ENCODE peak calls at places on chromosome 14, in four cellular contexts. G is Peyer's patch, S is K562, C is cardiac fibroblast. Z is an unnamed sample.

GRCh38 chr14:90645842-90646443 is 170.3 kb downstream of the TTC7B start:
- DNase-seq in S (no peak), G (no peak), C (peak), Z (no peak)

GRCh38 chr14:73239463-73240241 is 2.3 kb downstream of the PAPLN start:
- DNase-seq in G (no peak), S (no peak), C (peak), Z (peak)

GRCh38 chr14:69519253-69519661 is 34.7 kb downstream of the PLEKHD1 start:
- DNase-seq in S (no peak), G (no peak), C (no peak), Z (no peak)

GRCh38 chr14:72503271-72503670 is 390.6 kb downstream of the DPF3 start:
- DNase-seq in S (no peak), C (no peak), G (no peak), Z (no peak)

GRCh38 chr14:34051966-34052657 is 101.2 kb upstream of the EGLN3 start:
- DNase-seq in S (no peak), G (no peak), C (peak), Z (no peak)

GRCh38 chr14:99947695-99948094 is 117.5 kb upstream of the EVL start:
- DNase-seq in G (no peak), S (no peak), C (peak), Z (no peak)

GRCh38 chr14:45251912-45252311 is 1.1 kb downstream of the MIS18BP1 start:
- DNase-seq in S (peak), G (no peak), C (peak), Z (no peak)

GRCh38 chr14:34714320-34715107 is at the start of gene CFL2:
- DNase-seq in C (peak), S (peak), G (peak), Z (peak)

GRCh38 chr14:105092912-105093425 is 27.7 kb upstream of the GPR132 start:
- DNase-seq in S (peak), C (peak), G (peak), Z (peak)

GRCh38 chr14:39302124-39302810 is 68.6 kb downstream of the MIA2 start:
- DNase-seq in C (peak), G (no peak), S (no peak), Z (no peak)

GRCh38 chr14:74514471-74514932 is 20.9 kb downstream of the ISCA2 start:
- DNase-seq in G (no peak), S (no peak), C (peak), Z (no peak)

GRCh38 chr14:92659765-92660561 is 88.5 kb downstream of the LGMN start:
- DNase-seq in S (no peak), G (peak), C (peak), Z (no peak)

GRCh38 chr14:80504781-80505180 is 293.5 kb upstream of the DIO2 start:
- DNase-seq in G (no peak), S (no peak), C (peak), Z (no peak)

GRCh38 chr14:99734406-99735051 is 50.4 kb downstream of the CYP46A1 start:
- DNase-seq in C (no peak), S (no peak), G (no peak), Z (no peak)

GRCh38 chr14:80304125-80304766 is 92.9 kb upstream of the DIO2 start:
- DNase-seq in G (no peak), S (no peak), C (peak), Z (no peak)

GRCh38 chr14:79424462-79424861 is 786.8 kb downstream of the DIO2 start:
- DNase-seq in G (no peak), C (peak), S (no peak), Z (no peak)

GRCh38 chr14:84976805-84977204 is 553.1 kb upstream of the FLRT2 start:
- DNase-seq in G (no peak), C (no peak), S (no peak), Z (no peak)

GRCh38 chr14:103199141-103199540 is 75.9 kb downstream of the TNFAIP2 start:
- DNase-seq in S (no peak), G (no peak), C (peak), Z (no peak)

GRCh38 chr14:105061428-105062047 is 3.7 kb downstream of the GPR132 start:
- DNase-seq in S (no peak), G (peak), C (no peak), Z (no peak)

GRCh38 chr14:53054457-53054856 is 98.7 kb downstream of the DDHD1 start:
- DNase-seq in C (peak), G (no peak), S (no peak), Z (no peak)

GRCh38 chr14:32230695-32231280 is 27.7 kb upstream of the RNU6-8 start:
- DNase-seq in S (no peak), C (peak), G (no peak), Z (no peak)

GRCh38 chr14:82052778-82053177 is 519.1 kb upstream of the SEL1L start:
- DNase-seq in G (no peak), C (no peak), S (no peak), Z (no peak)

GRCh38 chr14:101501858-101502615 is 59.3 kb upstream of the DIO3 start:
- DNase-seq in C (no peak), G (no peak), S (no peak), Z (no peak)

GRCh38 chr14:32342151-32342853 is 13.2 kb downstream of the AKAP6 start:
- DNase-seq in C (peak), S (no peak), G (no peak), Z (no peak)

GRCh38 chr14:94016446-94016976 is 9.6 kb upstream of the OTUB2 start:
- DNase-seq in C (no peak), G (no peak), S (no peak), Z (no peak)

DNA sequence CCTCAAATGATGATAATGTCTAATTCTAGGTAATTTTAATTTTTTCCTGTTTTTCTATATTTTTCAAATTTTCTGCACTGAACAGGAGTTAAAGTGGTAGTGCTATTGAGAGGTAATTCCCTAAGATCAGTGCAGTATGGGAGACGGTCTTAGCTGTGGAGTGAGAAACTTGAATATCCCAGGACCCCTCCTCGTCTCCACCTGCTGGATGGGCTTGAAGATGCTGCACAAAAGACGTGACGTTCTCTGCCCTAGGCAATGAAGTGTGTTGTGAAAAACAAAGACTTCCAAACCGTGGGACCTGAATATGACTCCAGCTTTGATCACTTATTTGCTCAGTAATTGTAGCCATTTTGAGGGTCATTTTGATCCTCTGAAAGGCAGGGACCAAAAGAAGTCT is 298.1 kb downstream of the VRK1 start:
- DNase-seq in G (no peak), S (no peak), C (no peak), Z (peak)
- TF ChIP-seq CTCF in G (no peak), S (no peak), C (no peak), Z (no peak)

GRCh38 chr14:21103710-21104447 is 3.0 kb downstream of the TMEM253 start:
- DNase-seq in S (peak), C (peak), G (peak), Z (peak)
- TF ChIP-seq CTCF in S (peak), C (peak), G (peak), Z (no peak)

GRCh38 chr14:59123975-59124374 is 64.5 kb upstream of the DAAM1 start:
- DNase-seq in S (no peak), C (peak), G (no peak), Z (no peak)
- TF ChIP-seq CTCF in S (no peak), C (peak), G (no peak), Z (no peak)

DNA sequence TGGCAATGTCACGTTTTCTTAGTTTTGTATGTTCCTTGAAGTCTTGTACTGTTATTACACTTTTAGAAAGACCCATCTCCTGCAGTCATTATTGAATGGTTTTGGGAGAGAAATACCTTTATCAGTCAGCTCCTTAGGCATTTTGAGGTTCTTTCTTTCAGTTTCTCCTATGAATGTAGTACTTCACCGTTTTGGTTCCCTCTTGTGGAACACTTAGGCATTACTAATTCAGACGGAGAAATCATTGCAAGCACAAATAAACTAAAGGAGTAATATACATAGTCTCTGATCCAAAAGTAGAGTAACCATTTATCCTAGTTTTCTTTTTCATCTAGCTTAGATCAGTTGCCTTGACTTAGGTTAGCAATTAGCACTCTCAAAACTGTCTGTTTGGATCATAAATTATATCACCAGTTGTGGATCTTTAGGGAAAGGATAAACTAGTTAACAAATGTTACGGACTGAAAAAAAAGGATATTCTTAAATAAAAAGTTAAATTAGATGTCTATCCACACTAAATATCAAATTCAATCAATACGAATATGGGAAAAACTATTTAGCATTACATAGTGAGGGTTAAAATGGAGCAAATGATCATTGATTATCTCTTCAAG is 1538.3 kb upstream of the SEL1L start:
- DNase-seq in S (no peak), G (no peak), C (peak), Z (peak)
- TF ChIP-seq CTCF in S (no peak), G (no peak), C (peak), Z (peak)

GRCh38 chr14:50871223-50871622 is 630 bp upstream of the ABHD12B start:
- DNase-seq in C (no peak), S (no peak), G (no peak), Z (no peak)
- TF ChIP-seq CTCF in C (no peak), S (no peak), G (no peak), Z (no peak)

DNA sequence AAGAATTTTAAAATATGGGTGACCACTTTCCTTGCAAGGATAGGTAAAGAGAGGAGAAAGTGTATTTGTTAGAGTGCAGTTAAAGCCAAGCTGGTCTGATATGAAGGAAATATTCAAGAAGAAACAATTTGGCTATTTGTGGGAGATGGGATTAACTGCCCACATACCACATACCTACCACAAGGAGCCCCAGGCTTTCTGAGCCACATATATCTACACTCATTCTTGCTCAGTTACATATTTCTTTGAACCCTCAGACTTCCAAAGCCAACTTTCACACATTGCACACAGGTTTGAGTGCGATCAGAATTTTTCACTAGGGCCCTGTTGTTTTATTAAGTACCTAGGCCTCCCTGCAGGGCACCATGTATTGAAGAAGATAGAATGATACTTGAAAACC is 330.2 kb downstream of the ZFP36L1 start:
- DNase-seq in S (no peak), C (no peak), G (no peak), Z (no peak)
- TF ChIP-seq CTCF in S (no peak), C (peak), G (no peak), Z (no peak)

GRCh38 chr14:59017285-59017965 is 171.0 kb upstream of the DAAM1 start:
- DNase-seq in G (no peak), S (no peak), C (no peak), Z (no peak)

GRCh38 chr14:59022144-59022543 is 166.3 kb upstream of the DAAM1 start:
- DNase-seq in S (no peak), G (no peak), C (peak), Z (peak)

GRCh38 chr14:59018460-59018859 is 170.0 kb upstream of the DAAM1 start:
- DNase-seq in G (no peak), C (no peak), S (no peak), Z (no peak)

GRCh38 chr14:59020382-59020781 is 168.1 kb upstream of the DAAM1 start:
- DNase-seq in G (no peak), C (peak), S (peak), Z (peak)

DNA sequence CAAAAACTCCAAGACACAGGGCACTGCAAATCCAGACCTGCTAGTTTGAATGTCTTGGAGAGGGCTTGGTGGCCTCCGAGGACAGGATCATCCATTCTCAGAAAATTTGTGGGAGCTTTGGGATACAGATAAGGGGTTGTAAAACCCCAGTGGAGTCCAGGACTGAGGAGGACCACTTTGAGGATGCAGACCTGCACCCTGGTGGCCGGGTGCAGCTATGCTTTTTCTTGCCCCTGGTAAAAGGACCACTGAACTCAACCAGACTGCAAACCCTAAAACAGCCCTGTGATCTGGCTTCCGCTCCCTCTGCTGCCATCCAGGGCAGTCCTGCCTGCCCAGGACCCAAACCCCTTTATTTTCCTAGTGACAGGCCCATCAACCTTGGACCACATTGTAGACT is 169.5 kb upstream of the DAAM1 start:
- DNase-seq in C (no peak), G (no peak), S (peak), Z (peak)
- TF ChIP-seq CTCF in C (peak), G (no peak), S (peak), Z (peak)

DNA sequence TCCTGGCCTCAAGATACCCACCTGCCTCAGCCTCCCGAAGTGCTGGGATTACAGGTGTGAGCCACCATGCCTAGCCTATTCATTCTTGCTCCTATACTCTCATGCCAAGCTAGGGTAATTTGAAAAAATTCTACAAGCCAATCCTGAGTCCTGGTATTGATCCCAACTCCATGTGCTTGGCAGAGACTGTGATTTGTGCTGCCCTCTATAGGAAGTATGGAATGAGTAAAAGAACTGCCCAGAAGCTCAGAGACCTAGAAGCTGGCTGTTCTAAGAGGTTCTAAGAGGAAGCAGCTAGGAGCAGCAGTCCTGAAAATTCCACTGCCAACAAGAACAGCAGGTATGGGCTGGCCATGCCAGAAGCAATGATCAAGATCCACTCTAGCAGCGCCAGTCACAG is 402.5 kb downstream of the PCNX1 start:
- DNase-seq in C (no peak), S (no peak), G (no peak), Z (no peak)
- TF ChIP-seq CTCF in C (no peak), S (no peak), G (no peak), Z (no peak)

Z was measured in endothelial cell.